ENCODE peak calls at places on chromosomes 11 and 22, in six cellular contexts. A is ovary, Q is K562, G is A549, F is colonic mucosa, Y is upper lobe of right lung. V is an unnamed sample.

GRCh38 chr11:15565846-15566245 is 451.1 kb downstream of the INSC start:
- DNase-seq in A (no peak), Q (no peak), G (no peak), F (no peak), Y (no peak), V (no peak)

GRCh38 chr11:686451-687243 is 8.4 kb downstream of the DEAF1 start:
- DNase-seq in A (no peak), Q (no peak), G (no peak), F (no peak), Y (no peak), V (no peak)

GRCh38 chr22:27260087-27260730 is 541.3 kb downstream of the MN1 start:
- DNase-seq in A (no peak), Q (no peak), G (no peak), F (no peak), Y (no peak), V (no peak)

GRCh38 chr22:20986365-20986764 is 4.3 kb downstream of the LZTR1 start:
- DNase-seq in A (no peak), Q (no peak), G (no peak), F (no peak), Y (no peak), V (no peak)

GRCh38 chr11:61694971-61695706 is 14.9 kb downstream of the DAGLA start:
- DNase-seq in A (peak), Q (no peak), G (no peak), F (no peak), Y (peak), V (peak)

GRCh38 chr22:42994917-42995562 is 19.9 kb downstream of the PACSIN2 start:
- DNase-seq in A (no peak), Q (no peak), G (peak), F (peak), Y (no peak), V (peak)

GRCh38 chr11:26187639-26188038 is 144.3 kb upstream of the ANO3 start:
- DNase-seq in A (no peak), Q (no peak), G (peak), F (no peak), Y (no peak), V (no peak)

GRCh38 chr11:11432621-11433319 is 79.7 kb upstream of the CSNK2A3 start:
- DNase-seq in A (no peak), Q (no peak), G (no peak), F (no peak), Y (no peak), V (no peak)

GRCh38 chr11:2700415-2701211 is 819 bp upstream of the KCNQ1OT1 start:
- DNase-seq in A (peak), Q (peak), G (peak), F (peak), Y (peak), V (peak)

GRCh38 chr11:266676-267439 is 11.3 kb upstream of the NLRP6 start:
- DNase-seq in A (no peak), Q (peak), G (peak), F (no peak), Y (no peak), V (peak)

DNA sequence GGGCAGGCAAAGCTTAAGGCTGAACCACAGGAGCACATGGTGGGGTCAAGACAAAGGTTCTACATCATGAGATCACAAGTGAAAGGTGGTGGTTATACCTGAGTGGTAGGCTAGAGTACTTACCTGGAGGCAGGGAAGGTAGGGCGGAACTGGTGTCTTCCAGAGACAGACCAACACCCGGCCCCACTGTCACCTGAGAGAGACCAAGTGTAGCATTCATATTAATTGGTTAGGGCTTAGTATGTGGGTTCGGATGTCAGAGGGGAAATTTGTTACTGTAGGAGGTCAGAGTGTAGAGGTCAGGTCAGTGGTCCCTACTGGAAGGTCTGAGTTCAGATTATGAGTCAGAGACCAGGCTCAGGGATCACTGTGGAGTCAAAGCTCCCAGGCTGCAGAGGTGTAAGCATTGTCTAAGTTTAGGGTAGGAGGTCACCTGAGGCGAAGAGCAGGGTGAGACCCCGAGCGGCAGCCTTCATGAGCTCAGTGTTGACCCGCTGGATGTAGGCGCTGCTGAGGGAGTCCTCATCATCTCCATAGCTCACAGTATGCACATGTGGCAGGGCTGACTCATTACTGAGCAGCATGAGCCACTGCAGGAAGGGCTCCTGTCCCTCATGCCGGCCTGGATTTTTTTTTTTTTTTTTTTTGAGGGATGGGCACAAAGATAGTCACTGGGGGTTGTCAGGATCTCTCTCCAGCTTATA is 3.2 kb downstream of the TPP1 start:
- DNase-seq in A (no peak), Q (no peak), G (no peak), F (no peak), Y (no peak), V (no peak)
- H3K27ac ChIP-seq in A (no peak), Q (no peak), G (no peak), F (no peak), Y (no peak), V (no peak)

DNA sequence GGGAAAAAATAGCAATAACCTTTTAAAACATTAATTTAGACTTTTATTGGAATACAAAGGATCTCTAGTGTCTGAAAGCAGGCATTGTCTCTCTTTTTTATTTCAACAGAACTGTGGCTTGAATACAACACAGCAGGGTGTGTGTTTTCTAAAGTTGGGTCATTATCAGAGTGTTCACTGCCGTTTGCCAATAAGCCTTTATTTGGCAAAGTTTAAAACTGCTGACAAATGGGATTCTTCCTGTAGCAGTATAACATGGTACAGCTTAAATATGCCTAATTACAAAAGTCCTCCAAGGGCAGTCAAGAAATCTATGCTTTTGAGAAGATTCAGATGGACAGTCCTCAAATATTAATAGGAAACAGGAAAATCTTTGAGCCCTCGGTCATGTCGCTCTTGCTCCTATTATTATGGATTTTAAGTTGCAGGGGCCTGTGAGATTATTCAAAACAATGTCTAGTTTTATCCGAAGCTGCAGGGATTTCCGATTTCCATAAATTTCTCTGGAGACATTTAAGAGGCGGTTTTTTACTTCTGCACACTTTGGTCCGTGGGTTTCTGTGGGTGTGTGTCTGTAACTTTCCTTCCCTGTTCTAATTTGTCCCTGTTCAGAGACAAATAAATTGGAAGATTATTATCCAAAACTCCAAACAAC is 199.9 kb downstream of the MAML2 start:
- DNase-seq in A (no peak), Q (no peak), G (no peak), F (no peak), Y (no peak), V (no peak)
- H3K27ac ChIP-seq in A (no peak), Q (no peak), G (no peak), F (no peak), Y (no peak), V (no peak)

GRCh38 chr11:59894616-59895015 is 16.0 kb downstream of the OOSP3 start:
- DNase-seq in A (no peak), Q (no peak), G (no peak), F (no peak), Y (no peak), V (no peak)

GRCh38 chr11:59891781-59892181 is 13.2 kb downstream of the OOSP3 start:
- DNase-seq in A (no peak), Q (peak), G (no peak), F (no peak), Y (no peak), V (no peak)
- H3K27ac ChIP-seq in A (no peak), Q (peak), G (no peak), F (no peak), Y (no peak), V (no peak)

GRCh38 chr11:125167292-125167953 is 2.9 kb downstream of the PKNOX2 start:
- DNase-seq in A (peak), Q (no peak), G (no peak), F (no peak), Y (no peak), V (peak)
- H3K27ac ChIP-seq in A (peak), Q (no peak), G (no peak), F (peak), Y (peak), V (peak)

GRCh38 chr11:65428578-65429068 is 6.0 kb downstream of the NEAT1 start:
- DNase-seq in A (peak), Q (peak), G (no peak), F (peak), Y (peak), V (peak)
- H3K27ac ChIP-seq in A (no peak), Q (peak), G (peak), F (peak), Y (peak), V (peak)

GRCh38 chr11:68107689-68108088 is 13.5 kb downstream of the CHKA start:
- DNase-seq in A (no peak), Q (no peak), G (no peak), F (peak), Y (no peak), V (no peak)

DNA sequence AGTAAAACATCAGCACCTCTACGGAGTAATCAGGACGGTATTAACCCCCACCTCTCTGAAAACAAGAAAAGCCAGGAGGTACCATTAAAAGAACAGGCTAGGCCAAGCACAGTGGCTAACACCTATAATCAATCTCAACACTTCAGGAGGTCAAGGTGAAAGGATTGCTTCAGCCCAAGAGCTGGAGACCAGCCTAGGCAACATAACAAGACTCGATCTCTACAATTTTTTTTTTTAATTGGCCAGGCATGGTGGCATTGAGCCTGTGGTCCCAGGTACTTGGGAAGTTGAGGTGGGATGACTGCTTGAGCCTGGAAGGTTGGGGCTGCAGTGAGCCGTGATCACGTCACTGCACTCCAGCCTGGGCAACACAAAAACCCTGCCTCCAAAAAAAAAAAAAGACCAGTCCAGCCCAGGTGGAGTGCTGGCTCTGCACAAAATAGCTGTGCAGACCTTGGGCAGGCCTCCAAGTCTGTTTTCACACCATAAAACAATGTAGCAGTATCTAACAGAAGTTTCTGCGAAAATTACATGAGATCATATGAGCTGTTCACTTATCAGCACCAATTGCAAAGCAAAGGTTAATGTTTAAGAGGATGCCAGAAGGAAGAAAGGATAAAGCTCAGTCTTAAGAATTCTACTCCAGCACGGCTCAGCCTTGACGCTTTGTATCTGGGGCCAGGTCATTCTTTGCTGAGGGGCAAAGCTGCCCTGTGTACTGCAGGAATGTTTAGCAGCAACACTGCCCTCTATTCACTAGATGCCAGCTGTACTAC is 14.8 kb downstream of the CHKA start:
- DNase-seq in A (peak), Q (peak), G (no peak), F (peak), Y (no peak), V (no peak)
- H3K27ac ChIP-seq in A (no peak), Q (peak), G (no peak), F (peak), Y (no peak), V (peak)